ENCODE peak calls at places on chromosomes 7 and 10, in ten cellular contexts. F, I, P, D, M, H, B, Y, W and V are unnamed samples.

GRCh38 chr7:31464601-31465000 is 49.3 kb upstream of the ITPRID1 start:
- ATAC-seq in F (no peak), I (no peak), P (no peak), D (no peak), M (no peak), H (no peak), B (no peak), Y (no peak), W (no peak), V (no peak)

GRCh38 chr10:30583778-30584415 is 45.7 kb downstream of the LYZL2 start:
- ATAC-seq in F (peak), I (peak), P (peak), D (peak), M (peak), H (peak), B (peak), Y (peak), W (peak), V (peak)

GRCh38 chr10:17394854-17395253 is 59.5 kb downstream of the ST8SIA6 start:
- ATAC-seq in F (no peak), I (no peak), P (no peak), D (no peak), M (no peak), H (no peak), B (no peak), Y (no peak), W (no peak), V (no peak)

GRCh38 chr7:27221201-27221797 is 21.3 kb upstream of the EVX1 start:
- ATAC-seq in F (no peak), I (no peak), P (no peak), D (no peak), M (no peak), H (no peak), B (no peak), Y (no peak), W (no peak), V (no peak)

GRCh38 chr7:111437736-111438135 is 124.6 kb downstream of the IMMP2L start:
- ATAC-seq in F (no peak), I (no peak), P (no peak), D (no peak), M (no peak), H (no peak), B (no peak), Y (no peak), W (no peak), V (no peak)

GRCh38 chr7:134744569-134744968 is 34.9 kb upstream of the CALD1 start:
- ATAC-seq in F (no peak), I (no peak), P (no peak), D (no peak), M (no peak), H (no peak), B (no peak), Y (no peak), W (no peak), V (no peak)

GRCh38 chr7:26399309-26399610 is 107.6 kb downstream of the SNX10 start:
- ATAC-seq in F (peak), I (peak), P (peak), D (peak), M (peak), H (peak), B (peak), Y (peak), W (peak), V (peak)

GRCh38 chr7:117690147-117690546 is 183.1 kb downstream of the CTTNBP2 start:
- ATAC-seq in F (no peak), I (no peak), P (no peak), D (no peak), M (no peak), H (no peak), B (no peak), Y (no peak), W (no peak), V (no peak)

GRCh38 chr7:158082761-158083160 is 504.9 kb downstream of the PTPRN2 start:
- ATAC-seq in F (no peak), I (no peak), P (no peak), D (no peak), M (peak), H (no peak), B (no peak), Y (no peak), W (no peak), V (no peak)

GRCh38 chr10:119060107-119060506 is 20.5 kb downstream of the EIF3A start:
- ATAC-seq in F (no peak), I (no peak), P (no peak), D (no peak), M (no peak), H (no peak), B (no peak), Y (no peak), W (no peak), V (no peak)

GRCh38 chr10:87733081-87733480 is 73.4 kb downstream of the PAPSS2 start:
- ATAC-seq in F (no peak), I (no peak), P (peak), D (no peak), M (no peak), H (peak), B (no peak), Y (peak), W (no peak), V (no peak)

GRCh38 chr10:124263726-124264125 is 155.0 kb downstream of the OAT start:
- ATAC-seq in F (no peak), I (no peak), P (no peak), D (no peak), M (no peak), H (no peak), B (no peak), Y (no peak), W (no peak), V (no peak)

GRCh38 chr7:139153832-139154231 is 44.3 kb upstream of the ZC3HAV1 start:
- ATAC-seq in F (peak), I (peak), P (no peak), D (no peak), M (no peak), H (no peak), B (no peak), Y (no peak), W (no peak), V (no peak)

GRCh38 chr10:96858038-96858705 is 26.1 kb downstream of the LCOR start:
- ATAC-seq in F (no peak), I (no peak), P (no peak), D (no peak), M (no peak), H (no peak), B (no peak), Y (no peak), W (no peak), V (no peak)

GRCh38 chr7:38368191-38368605 is 94.8 kb upstream of the TARP start:
- ATAC-seq in F (peak), I (peak), P (peak), D (peak), M (peak), H (peak), B (no peak), Y (peak), W (peak), V (peak)

GRCh38 chr10:15879663-15880062 is 19.4 kb upstream of the MINDY3 start:
- ATAC-seq in F (no peak), I (no peak), P (no peak), D (no peak), M (no peak), H (no peak), B (no peak), Y (no peak), W (no peak), V (no peak)

GRCh38 chr10:60417898-60418297 is 28.2 kb upstream of the ANK3 start:
- ATAC-seq in F (no peak), I (no peak), P (no peak), D (no peak), M (no peak), H (no peak), B (no peak), Y (no peak), W (no peak), V (no peak)

GRCh38 chr7:22698762-22699161 is 28.2 kb upstream of the IL6 start:
- ATAC-seq in F (peak), I (no peak), P (no peak), D (no peak), M (no peak), H (no peak), B (no peak), Y (no peak), W (no peak), V (no peak)

GRCh38 chr7:27147211-27148030 is at the start of gene HOXA6:
- ATAC-seq in F (no peak), I (no peak), P (no peak), D (peak), M (no peak), H (no peak), B (no peak), Y (peak), W (no peak), V (no peak)

GRCh38 chr7:47356261-47356660 is 225.7 kb downstream of the TNS3 start:
- ATAC-seq in F (no peak), I (no peak), P (no peak), D (no peak), M (no peak), H (no peak), B (no peak), Y (no peak), W (no peak), V (no peak)

GRCh38 chr7:76403780-76404494 is 5.6 kb downstream of the SSC4D start:
- ATAC-seq in F (peak), I (peak), P (peak), D (peak), M (no peak), H (peak), B (peak), Y (peak), W (no peak), V (peak)

GRCh38 chr7:135933509-135934188 is 43.5 kb downstream of the MTPN start:
- ATAC-seq in F (peak), I (no peak), P (no peak), D (no peak), M (no peak), H (no peak), B (peak), Y (no peak), W (no peak), V (no peak)

GRCh38 chr10:15805395-15806058 is 54.8 kb downstream of the MINDY3 start:
- ATAC-seq in F (no peak), I (no peak), P (no peak), D (no peak), M (no peak), H (no peak), B (no peak), Y (no peak), W (no peak), V (no peak)

GRCh38 chr7:116098175-116098574 is 67.6 kb upstream of the TFEC start:
- ATAC-seq in F (no peak), I (no peak), P (no peak), D (no peak), M (no peak), H (no peak), B (no peak), Y (no peak), W (no peak), V (no peak)

GRCh38 chr7:101537935-101538595 is 91.0 kb downstream of the MYL10 start:
- ATAC-seq in F (no peak), I (no peak), P (no peak), D (no peak), M (peak), H (no peak), B (no peak), Y (no peak), W (no peak), V (no peak)

GRCh38 chr7:117830422-117830954 is 42.8 kb downstream of the CTTNBP2 start:
- ATAC-seq in F (peak), I (peak), P (peak), D (peak), M (no peak), H (peak), B (no peak), Y (peak), W (no peak), V (peak)

GRCh38 chr10:58384536-58384998 is 643 bp upstream of the TFAM start:
- ATAC-seq in F (no peak), I (peak), P (peak), D (no peak), M (peak), H (no peak), B (peak), Y (peak), W (peak), V (no peak)

GRCh38 chr7:30963842-30964241 is at the start of gene GHRHR:
- ATAC-seq in F (no peak), I (no peak), P (no peak), D (no peak), M (no peak), H (no peak), B (no peak), Y (no peak), W (no peak), V (no peak)

GRCh38 chr10:50326757-50327701 is 75.7 kb upstream of the ASAH2 start:
- ATAC-seq in F (peak), I (peak), P (peak), D (peak), M (no peak), H (peak), B (peak), Y (peak), W (peak), V (peak)

GRCh38 chr7:132580277-132580676 is 4.0 kb upstream of the PLXNA4 start:
- ATAC-seq in F (no peak), I (no peak), P (peak), D (no peak), M (peak), H (no peak), B (no peak), Y (no peak), W (no peak), V (no peak)

GRCh38 chr10:69936091-69936490 is 116.6 kb upstream of the MACROH2A2 start:
- ATAC-seq in F (peak), I (peak), P (peak), D (no peak), M (peak), H (no peak), B (no peak), Y (no peak), W (no peak), V (no peak)

GRCh38 chr7:15932318-15932717 is 245.8 kb upstream of the MEOX2 start:
- ATAC-seq in F (no peak), I (no peak), P (no peak), D (no peak), M (no peak), H (no peak), B (no peak), Y (no peak), W (no peak), V (no peak)

GRCh38 chr7:37327288-37327687 is 121.4 kb downstream of the ELMO1 start:
- ATAC-seq in F (no peak), I (no peak), P (no peak), D (no peak), M (no peak), H (no peak), B (no peak), Y (no peak), W (no peak), V (no peak)

DNA sequence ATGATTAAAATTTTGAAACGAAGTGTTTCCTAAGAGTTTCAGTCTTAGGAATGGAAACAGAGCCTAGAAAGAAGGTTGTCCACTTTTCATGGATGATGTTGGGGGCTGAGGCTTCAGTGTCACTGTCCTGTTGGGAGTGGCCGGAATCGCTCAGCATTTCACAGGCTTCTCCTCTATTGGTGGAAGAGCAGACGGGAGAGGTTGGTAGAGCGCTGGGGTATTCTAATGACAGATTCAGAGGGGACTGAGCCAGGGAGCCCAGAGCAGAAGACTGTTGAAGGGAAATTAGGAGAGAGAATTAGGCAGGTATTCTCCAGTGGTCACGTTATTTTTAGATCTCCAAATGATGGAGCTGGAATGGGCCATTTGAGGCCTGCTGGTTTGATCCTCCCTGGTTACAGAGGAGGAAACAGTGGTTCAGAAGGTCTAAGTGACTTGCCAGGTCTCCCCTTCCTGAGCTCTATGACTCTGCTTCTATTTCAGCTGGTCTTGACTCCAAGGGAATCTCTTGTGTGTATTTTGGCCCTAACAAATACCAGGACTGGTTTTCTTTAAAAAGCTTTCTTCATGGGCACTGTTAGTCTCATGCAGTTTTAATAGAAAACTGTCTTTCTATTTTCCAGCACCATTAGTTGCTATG is 35.7 kb upstream of the EEPD1 start:
- ATAC-seq in F (no peak), I (no peak), P (no peak), D (no peak), M (no peak), H (no peak), B (no peak), Y (no peak), W (peak), V (no peak)
- H3K4me3 ChIP-seq in F (no peak), I (no peak), P (no peak), D (no peak), M (no peak), H (no peak), B (no peak), Y (no peak), W (no peak), V (no peak)

GRCh38 chr10:112985701-112986510 is 35.9 kb downstream of the TCF7L2 start:
- ATAC-seq in F (peak), I (peak), P (peak), D (peak), M (no peak), H (peak), B (no peak), Y (peak), W (peak), V (peak)

GRCh38 chr10:112986791-112987190 is 36.7 kb downstream of the TCF7L2 start:
- ATAC-seq in F (no peak), I (no peak), P (no peak), D (no peak), M (no peak), H (no peak), B (no peak), Y (no peak), W (no peak), V (no peak)

GRCh38 chr10:112991888-112992491 is 41.9 kb downstream of the TCF7L2 start:
- ATAC-seq in F (peak), I (no peak), P (no peak), D (no peak), M (peak), H (no peak), B (no peak), Y (peak), W (no peak), V (no peak)

GRCh38 chr10:112990271-112990670 is 40.2 kb downstream of the TCF7L2 start:
- ATAC-seq in F (no peak), I (no peak), P (no peak), D (no peak), M (no peak), H (no peak), B (no peak), Y (no peak), W (no peak), V (no peak)

GRCh38 chr10:112988839-112989406 is 38.9 kb downstream of the TCF7L2 start:
- ATAC-seq in F (peak), I (peak), P (peak), D (no peak), M (no peak), H (no peak), B (no peak), Y (peak), W (no peak), V (no peak)
- H3K4me3 ChIP-seq in F (no peak), I (no peak), P (no peak), D (no peak), M (no peak), H (no peak), B (no peak), Y (no peak), W (no peak), V (no peak)

DNA sequence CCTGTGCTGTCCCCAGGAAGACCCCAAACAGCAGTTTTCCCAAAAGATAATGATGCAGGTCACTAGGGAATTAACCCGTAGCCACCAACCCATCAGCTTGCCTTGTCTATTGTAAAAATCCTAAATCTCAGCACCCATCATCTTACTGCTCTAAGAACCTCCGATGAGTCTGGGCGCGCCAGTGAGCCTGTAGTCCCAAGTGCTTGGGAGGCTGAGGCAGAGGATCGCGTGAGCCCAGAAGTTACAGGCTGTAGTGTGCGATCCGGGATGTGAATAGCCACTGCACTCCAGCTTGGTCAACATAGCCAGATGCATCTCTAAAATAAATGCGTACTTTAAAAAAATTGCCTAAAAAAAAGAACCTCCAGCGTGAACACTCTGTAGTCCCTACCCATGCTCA is 951 bp downstream of the AS3MT start:
- ATAC-seq in F (no peak), I (no peak), P (peak), D (no peak), M (peak), H (no peak), B (no peak), Y (no peak), W (peak), V (no peak)
- H3K4me3 ChIP-seq in F (peak), I (no peak), P (peak), D (no peak), M (peak), H (peak), B (peak), Y (peak), W (no peak), V (no peak)

DNA sequence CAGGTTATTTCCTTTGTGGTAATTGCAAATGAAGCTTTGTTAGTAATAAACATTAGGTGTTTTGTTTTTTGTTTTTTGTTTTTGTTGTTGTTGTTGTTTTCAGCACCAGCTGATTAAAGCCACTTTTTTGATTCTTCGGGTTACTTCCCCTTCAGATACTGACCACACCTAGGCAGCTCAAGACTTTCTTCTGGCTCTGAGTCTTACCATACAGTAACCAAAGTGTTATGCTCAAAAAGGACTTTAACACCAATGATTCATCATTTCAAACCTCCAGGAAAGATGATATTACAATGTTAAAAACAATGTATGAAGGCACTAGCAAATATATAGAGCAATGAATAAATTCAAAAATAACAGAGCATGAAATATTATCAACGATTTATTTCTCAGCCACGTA is 265.2 kb upstream of the SP8 start:
- ATAC-seq in F (no peak), I (no peak), P (no peak), D (peak), M (no peak), H (no peak), B (no peak), Y (no peak), W (no peak), V (no peak)
- H3K4me3 ChIP-seq in F (no peak), I (no peak), P (no peak), D (no peak), M (no peak), H (no peak), B (no peak), Y (no peak), W (no peak), V (no peak)